ENCODE peak calls at places on chromosomes 4 and X, in nine cellular contexts. E, D, R, I, T, P, K, Q and J are unnamed samples.

GRCh38 chr4:176774852-176775251 is 17.9 kb downstream of the VEGFC start:
- DNase-seq in E (no peak), D (no peak), R (no peak), I (no peak), T (no peak), P (no peak), K (no peak), Q (no peak), J (no peak)

GRCh38 chrX:24646745-24647182 is 383 bp downstream of the PCYT1B start:
- DNase-seq in E (peak), D (no peak), R (no peak), I (peak), T (no peak), P (peak), K (no peak), Q (no peak), J (no peak)

GRCh38 chrX:13013353-13014110 is 30.9 kb downstream of the FAM9C start:
- DNase-seq in E (peak), D (no peak), R (no peak), I (peak), T (no peak), P (peak), K (no peak), Q (peak), J (no peak)

GRCh38 chr4:73832651-73833237 is 3.7 kb upstream of the CXCL6 start:
- DNase-seq in E (peak), D (no peak), R (no peak), I (peak), T (no peak), P (no peak), K (no peak), Q (no peak), J (no peak)

GRCh38 chr4:54061873-54062272 is 2.5 kb downstream of the CHIC2 start:
- DNase-seq in E (no peak), D (no peak), R (no peak), I (no peak), T (no peak), P (no peak), K (no peak), Q (no peak), J (no peak)

GRCh38 chr4:104128031-104128849 is 366.5 kb downstream of the CXXC4 start:
- DNase-seq in E (no peak), D (no peak), R (no peak), I (no peak), T (no peak), P (no peak), K (no peak), Q (no peak), J (no peak)

GRCh38 chr4:82217986-82218715 is 155.6 kb downstream of the HNRNPD start:
- DNase-seq in E (no peak), D (no peak), R (no peak), I (peak), T (no peak), P (peak), K (no peak), Q (peak), J (no peak)

GRCh38 chr4:1683371-1683902 is 676 bp downstream of the FAM53A start:
- DNase-seq in E (peak), D (no peak), R (no peak), I (peak), T (no peak), P (peak), K (peak), Q (peak), J (no peak)

GRCh38 chr4:98232202-98232601 is 29.0 kb upstream of the RAP1GDS1 start:
- DNase-seq in E (peak), D (no peak), R (no peak), I (peak), T (no peak), P (no peak), K (no peak), Q (no peak), J (no peak)

GRCh38 chr4:122003335-122003734 is 51.5 kb upstream of the TRPC3 start:
- DNase-seq in E (peak), D (no peak), R (peak), I (peak), T (no peak), P (peak), K (peak), Q (peak), J (no peak)

GRCh38 chrX:39772057-39772832 is 325.5 kb downstream of the BCOR start:
- DNase-seq in E (peak), D (no peak), R (peak), I (peak), T (no peak), P (peak), K (no peak), Q (no peak), J (no peak)

GRCh38 chr4:119477412-119478053 is 151.1 kb downstream of the PDE5A start:
- DNase-seq in E (no peak), D (no peak), R (no peak), I (no peak), T (no peak), P (no peak), K (no peak), Q (no peak), J (no peak)

GRCh38 chr4:135718019-135718418 is 1516.4 kb upstream of the PABPC4L start:
- DNase-seq in E (no peak), D (no peak), R (no peak), I (no peak), T (no peak), P (no peak), K (no peak), Q (no peak), J (no peak)

GRCh38 chr4:127505203-127505602 is 127.6 kb upstream of the INTU start:
- DNase-seq in E (peak), D (no peak), R (no peak), I (peak), T (no peak), P (peak), K (peak), Q (no peak), J (no peak)

GRCh38 chrX:87338510-87338909 is 179.1 kb upstream of the KLHL4 start:
- DNase-seq in E (peak), D (no peak), R (no peak), I (peak), T (no peak), P (peak), K (no peak), Q (no peak), J (peak)

GRCh38 chrX:71871367-71871766 is 39.3 kb upstream of the NHSL2 start:
- DNase-seq in E (no peak), D (no peak), R (no peak), I (peak), T (no peak), P (no peak), K (peak), Q (no peak), J (no peak)

GRCh38 chr4:53508446-53508845 is 82.8 kb downstream of the LNX1 start:
- DNase-seq in E (peak), D (no peak), R (no peak), I (peak), T (no peak), P (no peak), K (no peak), Q (no peak), J (peak)

GRCh38 chr4:110064295-110064694 is 134.1 kb downstream of the ELOVL6 start:
- DNase-seq in E (peak), D (no peak), R (no peak), I (peak), T (no peak), P (no peak), K (no peak), Q (no peak), J (no peak)

GRCh38 chrX:44432641-44433040 is 89.2 kb upstream of the EFHC2 start:
- DNase-seq in E (peak), D (no peak), R (no peak), I (peak), T (no peak), P (no peak), K (no peak), Q (no peak), J (no peak)

GRCh38 chr4:76881375-76881774 is 16.6 kb downstream of the SOWAHB start:
- DNase-seq in E (no peak), D (no peak), R (no peak), I (no peak), T (no peak), P (peak), K (no peak), Q (no peak), J (no peak)

GRCh38 chrX:135295238-135295943 is 13.9 kb upstream of the ETDC start:
- DNase-seq in E (peak), D (no peak), R (peak), I (peak), T (peak), P (peak), K (peak), Q (peak), J (no peak)

GRCh38 chr4:3832536-3833220 is 66.5 kb downstream of the ADRA2C start:
- DNase-seq in E (no peak), D (no peak), R (no peak), I (no peak), T (peak), P (no peak), K (no peak), Q (no peak), J (no peak)

GRCh38 chrX:150155396-150156048 is 207.6 kb upstream of the MAMLD1 start:
- DNase-seq in E (peak), D (no peak), R (no peak), I (peak), T (peak), P (peak), K (no peak), Q (no peak), J (peak)

GRCh38 chrX:130393451-130394074 is 8.1 kb upstream of the GPR119 start:
- DNase-seq in E (peak), D (no peak), R (no peak), I (peak), T (peak), P (peak), K (peak), Q (peak), J (peak)

GRCh38 chr4:84730375-84730774 is 147.4 kb downstream of the CDS1 start:
- DNase-seq in E (no peak), D (no peak), R (no peak), I (no peak), T (no peak), P (no peak), K (no peak), Q (no peak), J (no peak)

GRCh38 chrX:97039363-97040029 is 155.8 kb downstream of the RPA4 start:
- DNase-seq in E (peak), D (no peak), R (no peak), I (peak), T (no peak), P (peak), K (peak), Q (no peak), J (no peak)

GRCh38 chrX:54358424-54359211 is 772 bp upstream of the WNK3 start:
- DNase-seq in E (peak), D (no peak), R (peak), I (peak), T (peak), P (peak), K (peak), Q (peak), J (no peak)

GRCh38 chrX:12210196-12210815 is 72.0 kb downstream of the FRMPD4 start:
- DNase-seq in E (peak), D (no peak), R (no peak), I (peak), T (no peak), P (no peak), K (peak), Q (no peak), J (peak)

GRCh38 chr4:59571805-59572430 is 1628.2 kb upstream of the ADGRL3 start:
- DNase-seq in E (no peak), D (no peak), R (no peak), I (no peak), T (no peak), P (no peak), K (no peak), Q (no peak), J (no peak)

GRCh38 chr4:151310124-151310728 is 15.2 kb downstream of the SH3D19 start:
- DNase-seq in E (no peak), D (no peak), R (no peak), I (no peak), T (no peak), P (no peak), K (no peak), Q (no peak), J (no peak)

GRCh38 chr4:153900426-153900825 is 111.5 kb upstream of the SFRP2 start:
- DNase-seq in E (no peak), D (no peak), R (no peak), I (no peak), T (no peak), P (no peak), K (no peak), Q (no peak), J (no peak)

GRCh38 chr4:105838082-105838481 is 57.2 kb upstream of the NPNT start:
- DNase-seq in E (no peak), D (no peak), R (no peak), I (no peak), T (no peak), P (no peak), K (no peak), Q (no peak), J (no peak)

GRCh38 chr4:1793496-1793840 is 375 bp downstream of the FGFR3 start:
- DNase-seq in E (peak), D (no peak), R (peak), I (peak), T (peak), P (peak), K (no peak), Q (no peak), J (no peak)

GRCh38 chrX:132384301-132384700 is 104.5 kb downstream of the MBNL3 start:
- DNase-seq in E (no peak), D (no peak), R (no peak), I (no peak), T (no peak), P (no peak), K (no peak), Q (no peak), J (no peak)

GRCh38 chr4:149933883-149934282 is 118.2 kb upstream of the IQCM start:
- DNase-seq in E (no peak), D (no peak), R (no peak), I (peak), T (no peak), P (no peak), K (no peak), Q (no peak), J (no peak)